ENCODE peak calls at places on chromosomes 3 and 15, in eight cellular contexts. E is lung, W is body of pancreas, P is kidney, C is MM.1S, B is endodermal cell, Q is A549, D is upper lobe of right lung. N is an unnamed sample. For H3K4me1, the result is how much of the 10 kb centered on the place peaks cover.

GRCh38 chr3:194344012-194344411 is 7.1 kb downstream of the CPN2 start:
- DNase-seq in E (peak), W (peak), P (peak), C (peak), B (peak), Q (peak), D (peak), N (peak)

GRCh38 chr3:38154625-38155255 is 10.6 kb upstream of the OXSR1 start:
- DNase-seq in E (no peak), W (no peak), P (no peak), C (no peak), B (no peak), Q (no peak), D (no peak), N (no peak)

GRCh38 chr15:63440756-63441155 is 59.1 kb upstream of the CA12 start:
- DNase-seq in E (no peak), W (no peak), P (no peak), C (no peak), B (no peak), Q (no peak), D (no peak), N (no peak)

GRCh38 chr15:71440479-71441071 is 325.3 kb downstream of the THSD4 start:
- DNase-seq in E (no peak), W (no peak), P (no peak), C (peak), B (no peak), Q (peak), D (no peak), N (peak)

GRCh38 chr3:87198774-87199173 is 28.3 kb upstream of the CHMP2B start:
- DNase-seq in E (no peak), W (no peak), P (no peak), C (no peak), B (no peak), Q (no peak), D (no peak), N (no peak)

GRCh38 chr15:37028609-37029287 is 71.6 kb downstream of the MEIS2 start:
- DNase-seq in E (no peak), W (no peak), P (no peak), C (no peak), B (no peak), Q (no peak), D (no peak), N (no peak)

GRCh38 chr15:63402498-63403253 is 21.0 kb upstream of the CA12 start:
- DNase-seq in E (no peak), W (no peak), P (no peak), C (peak), B (no peak), Q (peak), D (no peak), N (no peak)

GRCh38 chr3:57397175-57398026 is 104.9 kb upstream of the ASB14 start:
- DNase-seq in E (peak), W (peak), P (no peak), C (peak), B (peak), Q (peak), D (no peak), N (peak)

GRCh38 chr3:48187579-48188265 is 495 bp downstream of the CDC25A start:
- DNase-seq in E (no peak), W (no peak), P (peak), C (peak), B (peak), Q (no peak), D (peak), N (peak)

GRCh38 chr3:133532951-133533350 is 40.5 kb upstream of the CDV3 start:
- DNase-seq in E (no peak), W (no peak), P (no peak), C (no peak), B (no peak), Q (no peak), D (no peak), N (peak)

GRCh38 chr15:33636234-33636633 is 325.5 kb downstream of the RYR3 start:
- DNase-seq in E (no peak), W (no peak), P (no peak), C (no peak), B (no peak), Q (no peak), D (no peak), N (no peak)

GRCh38 chr15:61556037-61556648 is 327.0 kb upstream of the RORA start:
- DNase-seq in E (no peak), W (no peak), P (no peak), C (no peak), B (no peak), Q (no peak), D (no peak), N (peak)

GRCh38 chr15:96974761-96975160 is 644.3 kb downstream of the NR2F2 start:
- DNase-seq in E (no peak), W (no peak), P (no peak), C (no peak), B (no peak), Q (no peak), D (no peak), N (no peak)

GRCh38 chr3:119604878-119605277 is 7.2 kb downstream of the PLA1A start:
- DNase-seq in E (no peak), W (no peak), P (no peak), C (no peak), B (no peak), Q (no peak), D (no peak), N (no peak)

GRCh38 chr3:48122504-48122903 is 65.7 kb downstream of the CDC25A start:
- DNase-seq in E (no peak), W (no peak), P (no peak), C (no peak), B (no peak), Q (no peak), D (no peak), N (no peak)

GRCh38 chr15:74040115-74040850 is 42.1 kb downstream of the GOLGA6A start:
- DNase-seq in E (no peak), W (peak), P (peak), C (no peak), B (peak), Q (peak), D (no peak), N (peak)

GRCh38 chr15:72174551-72175165 is 22.9 kb downstream of the GRAMD2A start:
- DNase-seq in E (no peak), W (no peak), P (no peak), C (no peak), B (no peak), Q (no peak), D (no peak), N (no peak)

GRCh38 chr15:70259640-70260066 is 161.9 kb upstream of the TLE3 start:
- DNase-seq in E (no peak), W (no peak), P (peak), C (no peak), B (peak), Q (peak), D (no peak), N (peak)

GRCh38 chr15:65326109-65326508 is 21.6 kb downstream of the RNU5B-1 start:
- DNase-seq in E (no peak), W (peak), P (no peak), C (no peak), B (peak), Q (no peak), D (no peak), N (peak)

GRCh38 chr3:57068437-57069089 is 8.1 kb downstream of the SPATA12 start:
- DNase-seq in E (peak), W (peak), P (peak), C (no peak), B (no peak), Q (peak), D (no peak), N (peak)

GRCh38 chr3:50123394-50124361 is 31.4 kb upstream of the SEMA3F start:
- DNase-seq in E (no peak), W (no peak), P (peak), C (no peak), B (peak), Q (no peak), D (no peak), N (no peak)

GRCh38 chr3:185744997-185745843 is 79.6 kb downstream of the IGF2BP2 start:
- DNase-seq in E (no peak), W (no peak), P (no peak), C (no peak), B (peak), Q (peak), D (no peak), N (no peak)

GRCh38 chr3:116863842-116864626 is 154.5 kb downstream of the TUSC7 start:
- DNase-seq in E (no peak), W (peak), P (no peak), C (peak), B (peak), Q (peak), D (no peak), N (peak)

GRCh38 chr3:42605550-42606173 is 5.2 kb downstream of the NKTR start:
- DNase-seq in E (no peak), W (peak), P (no peak), C (no peak), B (no peak), Q (no peak), D (no peak), N (peak)

GRCh38 chr3:45981321-45982038 is 14.1 kb downstream of the FYCO1 start:
- DNase-seq in E (no peak), W (no peak), P (no peak), C (no peak), B (no peak), Q (no peak), D (no peak), N (no peak)
- H3K4me1 ChIP-seq in E (under half), W (under half), P (under half), C (under half), B (under half), Q (under half), D (under half), N (under half)

GRCh38 chr15:98896802-98897732 is 110.5 kb downstream of the PGPEP1L start:
- DNase-seq in E (no peak), W (no peak), P (no peak), C (no peak), B (no peak), Q (peak), D (no peak), N (peak)

GRCh38 chr15:98900382-98900781 is 107.2 kb downstream of the PGPEP1L start:
- DNase-seq in E (no peak), W (no peak), P (no peak), C (no peak), B (no peak), Q (no peak), D (no peak), N (no peak)

GRCh38 chr15:98896002-98896721 is 111.4 kb downstream of the PGPEP1L start:
- DNase-seq in E (no peak), W (no peak), P (no peak), C (no peak), B (no peak), Q (peak), D (no peak), N (no peak)

GRCh38 chr15:98899266-98900021 is 108.1 kb downstream of the PGPEP1L start:
- DNase-seq in E (no peak), W (no peak), P (no peak), C (no peak), B (no peak), Q (no peak), D (no peak), N (no peak)

DNA sequence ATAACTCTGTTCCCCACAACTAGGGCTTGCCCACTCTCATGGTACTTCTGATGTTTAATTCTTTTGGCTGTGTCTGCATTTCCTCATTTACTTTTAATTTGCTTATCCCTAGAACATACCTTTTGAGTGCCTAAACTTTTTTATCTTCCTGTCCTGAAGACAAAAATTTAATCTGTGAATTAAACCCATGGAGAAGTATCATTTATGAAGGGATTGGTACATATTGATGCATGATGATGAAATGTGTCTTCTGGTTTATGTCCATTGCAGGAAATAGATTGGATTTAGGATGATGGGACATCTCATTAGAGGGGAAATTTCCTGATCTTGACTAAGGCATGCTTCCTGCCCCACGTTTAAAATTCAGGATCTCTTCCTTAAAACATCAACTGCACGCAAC is 109.5 kb downstream of the PGPEP1L start:
- DNase-seq in E (no peak), W (no peak), P (no peak), C (no peak), B (no peak), Q (peak), D (no peak), N (no peak)
- H3K4me1 ChIP-seq in E (under half), W (under half), P (under half), C (under half), B (under half), Q (half or more), D (under half), N (under half)

GRCh38 chr3:177437513-177438337 is 240.4 kb upstream of the TBL1XR1 start:
- DNase-seq in E (no peak), W (no peak), P (no peak), C (no peak), B (no peak), Q (no peak), D (no peak), N (no peak)

GRCh38 chr3:177439729-177440269 is 242.5 kb upstream of the TBL1XR1 start:
- DNase-seq in E (no peak), W (no peak), P (no peak), C (no peak), B (no peak), Q (no peak), D (no peak), N (no peak)

GRCh38 chr3:177440456-177441105 is 243.3 kb upstream of the TBL1XR1 start:
- DNase-seq in E (no peak), W (no peak), P (no peak), C (no peak), B (no peak), Q (no peak), D (no peak), N (no peak)

GRCh38 chr3:177441281-177441812 is 244.1 kb upstream of the TBL1XR1 start:
- DNase-seq in E (no peak), W (no peak), P (no peak), C (no peak), B (no peak), Q (no peak), D (no peak), N (no peak)

GRCh38 chr3:177438596-177439220 is 241.4 kb upstream of the TBL1XR1 start:
- DNase-seq in E (no peak), W (no peak), P (no peak), C (no peak), B (no peak), Q (no peak), D (no peak), N (no peak)
- H3K4me1 ChIP-seq in E (under half), W (under half), P (under half), C (under half), B (under half), Q (under half), D (under half), N (under half)

GRCh38 chr15:45386420-45386819 is 8.1 kb upstream of the GATM start:
- DNase-seq in E (no peak), W (peak), P (no peak), C (no peak), B (no peak), Q (no peak), D (no peak), N (peak)
- H3K4me1 ChIP-seq in E (under half), W (half or more), P (under half), C (under half), B (under half), Q (under half), D (under half), N (under half)

GRCh38 chr15:40042791-40043320 is 3.9 kb upstream of the SRP14 start:
- DNase-seq in E (no peak), W (no peak), P (no peak), C (no peak), B (no peak), Q (no peak), D (no peak), N (no peak)

GRCh38 chr15:40038267-40038653 is 721 bp downstream of the SRP14 start:
- DNase-seq in E (no peak), W (no peak), P (no peak), C (no peak), B (no peak), Q (no peak), D (no peak), N (no peak)

GRCh38 chr15:40038654-40039543 is at the start of gene SRP14:
- DNase-seq in E (peak), W (peak), P (peak), C (peak), B (peak), Q (peak), D (peak), N (peak)

GRCh38 chr15:40040293-40040635 is 1.3 kb upstream of the SRP14 start:
- DNase-seq in E (no peak), W (no peak), P (no peak), C (no peak), B (no peak), Q (no peak), D (no peak), N (no peak)

DNA sequence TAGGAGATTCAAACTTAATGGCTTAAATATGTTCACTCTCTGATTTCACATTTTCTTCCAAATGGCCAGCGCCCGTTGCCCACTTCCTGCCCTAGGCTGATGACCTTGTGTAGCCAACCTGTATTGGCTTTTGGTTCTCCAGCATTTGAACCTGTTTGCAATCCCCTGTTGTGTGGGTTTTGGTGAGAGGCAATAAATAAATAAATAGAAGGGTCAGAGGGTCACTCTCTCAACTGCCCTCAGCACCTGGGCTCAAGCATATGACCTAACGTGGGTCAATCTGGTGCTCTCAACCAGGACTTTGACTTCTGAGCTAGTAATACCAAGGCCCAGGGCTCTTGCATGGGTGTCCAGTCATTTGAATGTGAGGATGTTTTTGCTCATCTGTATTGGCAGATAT is 1.8 kb upstream of the SRP14 start:
- DNase-seq in E (no peak), W (no peak), P (no peak), C (no peak), B (no peak), Q (no peak), D (no peak), N (no peak)
- H3K4me1 ChIP-seq in E (under half), W (under half), P (under half), C (under half), B (under half), Q (under half), D (under half), N (under half)